ENCODE peak calls at places on chromosome X, in five cellular contexts. One of them, this sample, is unnamed.

GRCh38 chrX:150767045-150767395 is 73.8 kb downstream of the MTMR1 start:
- DNase-seq in endothelial cell of umbilical vein: no peak
- DNase-seq in caudate nucleus: no peak
- DNase-seq in GM23338: no peak
- DNase-seq in brain microvascular endothelial cell: peak
- DNase-seq in this sample: peak

GRCh38 chrX:17692709-17693346 is 44.5 kb upstream of the SCML1 start:
- DNase-seq in endothelial cell of umbilical vein: no peak
- DNase-seq in caudate nucleus: no peak
- DNase-seq in GM23338: peak
- DNase-seq in brain microvascular endothelial cell: peak
- DNase-seq in this sample: peak

GRCh38 chrX:128287693-128288092 is 235.5 kb upstream of the ACTRT1 start:
- DNase-seq in endothelial cell of umbilical vein: no peak
- DNase-seq in caudate nucleus: no peak
- DNase-seq in GM23338: no peak
- DNase-seq in brain microvascular endothelial cell: no peak
- DNase-seq in this sample: no peak

GRCh38 chrX:72128881-72129280 is 2.8 kb downstream of the RTL5 start:
- DNase-seq in endothelial cell of umbilical vein: no peak
- DNase-seq in caudate nucleus: no peak
- DNase-seq in GM23338: peak
- DNase-seq in brain microvascular endothelial cell: no peak
- DNase-seq in this sample: peak

GRCh38 chrX:38804481-38805293 is 3.4 kb downstream of the MID1IP1 start:
- DNase-seq in endothelial cell of umbilical vein: peak
- DNase-seq in caudate nucleus: no peak
- DNase-seq in GM23338: peak
- DNase-seq in brain microvascular endothelial cell: no peak
- DNase-seq in this sample: peak

GRCh38 chrX:99939883-99940232 is 470.2 kb downstream of the PCDH19 start:
- DNase-seq in endothelial cell of umbilical vein: no peak
- DNase-seq in caudate nucleus: no peak
- DNase-seq in GM23338: peak
- DNase-seq in brain microvascular endothelial cell: no peak
- DNase-seq in this sample: no peak

GRCh38 chrX:24668111-24668510 is 21.0 kb upstream of the PCYT1B start:
- DNase-seq in endothelial cell of umbilical vein: peak
- DNase-seq in caudate nucleus: no peak
- DNase-seq in GM23338: no peak
- DNase-seq in brain microvascular endothelial cell: no peak
- DNase-seq in this sample: no peak

GRCh38 chrX:20267924-20268701 is 1.4 kb upstream of the RPS6KA3 start:
- DNase-seq in endothelial cell of umbilical vein: peak
- DNase-seq in caudate nucleus: no peak
- DNase-seq in GM23338: peak
- DNase-seq in brain microvascular endothelial cell: no peak
- DNase-seq in this sample: no peak

GRCh38 chrX:24148535-24149345 is 789 bp upstream of the ZFX start:
- DNase-seq in endothelial cell of umbilical vein: peak
- DNase-seq in caudate nucleus: no peak
- DNase-seq in GM23338: no peak
- DNase-seq in brain microvascular endothelial cell: no peak
- DNase-seq in this sample: peak

GRCh38 chrX:28498658-28499057 is 88.6 kb upstream of the IL1RAPL1 start:
- DNase-seq in endothelial cell of umbilical vein: peak
- DNase-seq in caudate nucleus: no peak
- DNase-seq in GM23338: peak
- DNase-seq in brain microvascular endothelial cell: no peak
- DNase-seq in this sample: no peak

GRCh38 chrX:47420967-47421366 is 50.6 kb downstream of the ZNF157 start:
- DNase-seq in endothelial cell of umbilical vein: no peak
- DNase-seq in caudate nucleus: no peak
- DNase-seq in GM23338: no peak
- DNase-seq in brain microvascular endothelial cell: no peak
- DNase-seq in this sample: no peak

GRCh38 chrX:110435191-110435590 is 76.5 kb downstream of the RTL9 start:
- DNase-seq in endothelial cell of umbilical vein: no peak
- DNase-seq in caudate nucleus: no peak
- DNase-seq in GM23338: no peak
- DNase-seq in brain microvascular endothelial cell: no peak
- DNase-seq in this sample: no peak

GRCh38 chrX:151679798-151680427 is 15.3 kb upstream of the PRRG3 start:
- DNase-seq in endothelial cell of umbilical vein: no peak
- DNase-seq in caudate nucleus: no peak
- DNase-seq in GM23338: no peak
- DNase-seq in brain microvascular endothelial cell: no peak
- DNase-seq in this sample: no peak

GRCh38 chrX:50180073-50180940 is 20.5 kb downstream of the AKAP4 start:
- DNase-seq in endothelial cell of umbilical vein: no peak
- DNase-seq in caudate nucleus: no peak
- DNase-seq in GM23338: peak
- DNase-seq in brain microvascular endothelial cell: no peak
- DNase-seq in this sample: peak

GRCh38 chrX:69028006-69028760 is 137.1 kb downstream of the PJA1 start:
- DNase-seq in endothelial cell of umbilical vein: no peak
- DNase-seq in caudate nucleus: no peak
- DNase-seq in GM23338: no peak
- DNase-seq in brain microvascular endothelial cell: no peak
- DNase-seq in this sample: no peak

GRCh38 chrX:154730271-154730883 is 20.5 kb downstream of the GAB3 start:
- DNase-seq in endothelial cell of umbilical vein: peak
- DNase-seq in caudate nucleus: no peak
- DNase-seq in GM23338: no peak
- DNase-seq in brain microvascular endothelial cell: peak
- DNase-seq in this sample: peak

GRCh38 chrX:109684136-109684535 is 48.9 kb downstream of the ACSL4 start:
- DNase-seq in endothelial cell of umbilical vein: no peak
- DNase-seq in caudate nucleus: no peak
- DNase-seq in GM23338: no peak
- DNase-seq in brain microvascular endothelial cell: peak
- DNase-seq in this sample: peak

GRCh38 chrX:13721819-13722527 is 12.4 kb downstream of the TRAPPC2 start:
- DNase-seq in endothelial cell of umbilical vein: no peak
- DNase-seq in caudate nucleus: no peak
- DNase-seq in GM23338: no peak
- DNase-seq in brain microvascular endothelial cell: peak
- DNase-seq in this sample: peak

GRCh38 chrX:63475200-63475599 is 124.1 kb upstream of the SPIN4 start:
- DNase-seq in endothelial cell of umbilical vein: no peak
- DNase-seq in caudate nucleus: no peak
- DNase-seq in GM23338: peak
- DNase-seq in brain microvascular endothelial cell: no peak
- DNase-seq in this sample: no peak

GRCh38 chrX:143058096-143058495 is 32.4 kb downstream of the SPANXN4 start:
- DNase-seq in endothelial cell of umbilical vein: no peak
- DNase-seq in caudate nucleus: no peak
- DNase-seq in GM23338: peak
- DNase-seq in brain microvascular endothelial cell: no peak
- DNase-seq in this sample: no peak

GRCh38 chrX:6041630-6042029 is 187.0 kb downstream of the NLGN4X start:
- DNase-seq in endothelial cell of umbilical vein: no peak
- DNase-seq in caudate nucleus: no peak
- DNase-seq in GM23338: no peak
- DNase-seq in brain microvascular endothelial cell: no peak
- DNase-seq in this sample: peak

GRCh38 chrX:69510914-69511513 is 6.9 kb downstream of the NALF2 start:
- DNase-seq in endothelial cell of umbilical vein: no peak
- DNase-seq in caudate nucleus: no peak
- DNase-seq in GM23338: no peak
- DNase-seq in brain microvascular endothelial cell: no peak
- DNase-seq in this sample: no peak

DNA sequence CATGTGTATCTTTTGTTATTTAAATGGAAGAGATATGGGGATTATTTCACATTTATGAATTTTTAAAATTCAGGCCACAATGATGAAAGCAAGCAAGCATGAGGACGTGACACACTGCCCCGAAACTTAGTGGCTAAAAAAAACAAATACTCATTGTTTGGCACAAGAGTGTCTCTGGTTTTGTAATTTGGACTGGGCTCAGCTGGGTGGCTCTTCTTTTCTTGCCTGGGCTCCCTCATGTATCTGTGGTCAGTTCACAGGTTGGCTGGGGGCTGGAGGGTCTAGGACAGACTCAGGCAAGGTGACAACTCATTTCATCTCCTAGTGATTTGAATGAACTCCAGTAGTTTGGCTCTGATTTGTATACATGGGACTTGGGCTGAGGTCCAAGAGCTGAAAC is 238.4 kb upstream of the PRKX start:
- DNase-seq in endothelial cell of umbilical vein: no peak
- DNase-seq in caudate nucleus: no peak
- DNase-seq in GM23338: no peak
- DNase-seq in brain microvascular endothelial cell: no peak
- DNase-seq in this sample: no peak
- H3K27ac ChIP-seq in endothelial cell of umbilical vein: no peak
- H3K27ac ChIP-seq in caudate nucleus: no peak
- H3K27ac ChIP-seq in GM23338: no peak
- H3K27ac ChIP-seq in brain microvascular endothelial cell: no peak
- H3K27ac ChIP-seq in this sample: no peak

DNA sequence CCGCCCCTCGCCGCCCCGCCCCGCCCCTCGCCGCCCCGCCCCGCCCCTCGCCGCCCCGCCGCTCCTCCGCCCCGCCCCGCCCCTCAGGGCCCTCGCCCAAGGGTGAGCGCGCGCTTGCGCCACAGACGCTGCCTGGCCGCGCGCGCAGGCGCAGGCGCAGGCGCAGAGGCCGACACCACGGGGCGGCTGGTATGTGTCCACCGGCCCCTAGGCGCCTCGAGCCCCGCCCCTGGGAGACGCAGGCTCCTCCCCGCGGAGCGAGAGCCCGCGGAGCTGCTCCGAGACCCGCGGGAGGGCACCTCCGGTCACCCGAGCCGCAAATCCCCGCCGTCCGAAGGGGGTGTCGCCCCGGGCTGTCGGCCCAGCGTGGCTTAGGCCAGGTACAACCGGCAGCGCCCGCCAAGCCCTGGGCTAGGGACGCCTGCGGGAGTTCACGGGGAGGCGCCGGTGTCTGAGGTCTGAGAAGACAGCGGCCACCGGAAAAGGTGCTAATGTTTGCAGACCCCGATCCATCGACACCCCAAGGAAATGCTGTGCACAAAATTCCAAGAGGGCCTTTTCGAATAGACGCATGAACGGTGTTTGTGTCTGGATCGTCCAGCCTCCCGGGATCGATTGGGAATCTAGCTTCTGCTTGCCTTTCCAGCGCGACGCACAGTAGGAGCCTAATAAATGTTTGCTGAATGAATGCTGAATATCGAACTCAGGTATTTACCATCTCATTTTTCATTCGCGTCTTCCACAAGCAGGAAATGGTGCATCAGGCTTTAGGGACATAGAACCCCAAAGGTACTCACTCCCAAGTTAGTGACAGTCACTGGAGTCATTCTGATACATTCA is 473 bp upstream of the CCNQ start:
- DNase-seq in endothelial cell of umbilical vein: peak
- DNase-seq in caudate nucleus: peak
- DNase-seq in GM23338: peak
- DNase-seq in brain microvascular endothelial cell: peak
- DNase-seq in this sample: peak
- H3K27ac ChIP-seq in endothelial cell of umbilical vein: peak
- H3K27ac ChIP-seq in caudate nucleus: peak
- H3K27ac ChIP-seq in GM23338: no peak
- H3K27ac ChIP-seq in brain microvascular endothelial cell: no peak
- H3K27ac ChIP-seq in this sample: no peak

GRCh38 chrX:138067415-138067814 is 501.5 kb downstream of the ZIC3 start:
- DNase-seq in endothelial cell of umbilical vein: no peak
- DNase-seq in caudate nucleus: no peak
- DNase-seq in GM23338: no peak
- DNase-seq in brain microvascular endothelial cell: no peak
- DNase-seq in this sample: no peak
- H3K27ac ChIP-seq in endothelial cell of umbilical vein: no peak
- H3K27ac ChIP-seq in caudate nucleus: no peak
- H3K27ac ChIP-seq in GM23338: no peak
- H3K27ac ChIP-seq in brain microvascular endothelial cell: no peak
- H3K27ac ChIP-seq in this sample: no peak

DNA sequence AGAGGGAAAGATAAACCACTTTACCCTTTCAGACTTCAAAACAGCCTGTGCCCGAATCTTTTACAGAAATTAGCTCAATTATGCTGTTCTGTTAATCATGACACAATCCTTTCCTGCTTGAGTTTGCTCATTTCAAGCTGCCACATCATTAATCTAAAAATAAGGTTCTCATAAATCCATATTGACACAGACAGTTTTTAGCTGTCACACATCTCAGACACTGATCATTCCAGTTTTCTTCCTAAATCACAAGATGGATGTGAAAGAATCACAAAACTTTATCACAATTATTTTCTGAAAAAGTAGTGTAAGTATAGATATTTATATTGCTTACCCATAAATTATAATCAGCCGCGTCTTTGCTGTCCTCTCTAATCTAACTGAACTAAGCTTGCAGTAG is 27.9 kb upstream of the AMELX start:
- DNase-seq in endothelial cell of umbilical vein: no peak
- DNase-seq in caudate nucleus: no peak
- DNase-seq in GM23338: no peak
- DNase-seq in brain microvascular endothelial cell: no peak
- DNase-seq in this sample: no peak
- H3K27ac ChIP-seq in endothelial cell of umbilical vein: no peak
- H3K27ac ChIP-seq in caudate nucleus: no peak
- H3K27ac ChIP-seq in GM23338: no peak
- H3K27ac ChIP-seq in brain microvascular endothelial cell: no peak
- H3K27ac ChIP-seq in this sample: no peak

DNA sequence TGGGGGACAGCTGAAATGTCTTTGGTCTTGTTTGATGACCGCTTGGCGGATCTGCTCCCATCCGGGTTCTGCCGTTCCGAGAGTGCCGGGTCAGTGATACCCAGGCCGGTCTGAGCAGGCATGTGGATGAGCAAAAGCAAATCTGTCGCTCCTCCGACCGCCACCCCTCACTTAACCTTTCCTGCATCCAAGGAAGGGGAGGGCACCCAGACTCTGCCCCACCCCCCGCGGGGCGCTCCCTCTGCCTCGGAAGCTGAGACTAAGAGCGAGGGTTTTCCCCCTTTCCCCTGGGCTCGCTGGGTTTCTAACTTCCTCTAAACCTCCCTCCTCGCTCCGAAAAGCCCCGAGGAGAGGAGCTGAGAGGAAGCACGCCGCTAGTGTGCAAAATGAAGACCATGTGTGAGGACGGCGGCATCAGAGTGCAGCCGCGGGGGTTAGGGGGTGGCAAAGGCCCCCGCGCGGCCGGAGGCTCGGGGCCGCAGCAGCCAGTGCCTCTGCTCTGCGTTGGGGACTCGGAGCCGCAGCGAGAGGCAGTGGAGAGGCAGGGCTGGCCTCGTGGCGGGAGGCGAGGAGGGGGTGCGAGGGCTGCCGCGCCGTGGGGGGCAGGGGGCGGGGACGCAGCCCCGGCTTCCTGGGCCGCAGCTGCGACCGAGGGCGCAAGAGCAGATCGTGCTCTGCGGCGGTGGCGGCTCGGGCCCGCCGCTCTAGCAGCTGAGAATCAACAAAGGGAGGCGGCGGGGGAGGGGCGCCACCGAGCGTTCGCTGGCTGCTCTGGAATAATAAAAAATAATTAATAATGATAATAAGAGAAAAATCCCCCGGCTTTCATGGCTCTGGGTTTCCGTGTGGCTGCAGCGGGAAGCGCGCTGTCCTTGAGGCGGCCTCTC is 55.8 kb upstream of the BCOR start:
- DNase-seq in endothelial cell of umbilical vein: no peak
- DNase-seq in caudate nucleus: peak
- DNase-seq in GM23338: peak
- DNase-seq in brain microvascular endothelial cell: no peak
- DNase-seq in this sample: peak
- H3K27ac ChIP-seq in endothelial cell of umbilical vein: peak
- H3K27ac ChIP-seq in caudate nucleus: peak
- H3K27ac ChIP-seq in GM23338: no peak
- H3K27ac ChIP-seq in brain microvascular endothelial cell: peak
- H3K27ac ChIP-seq in this sample: peak

This sample was measured in GM23248.